ENCODE peak calls at places on chromosomes 12 and 14, in nine cellular contexts. One of them, this sample, is unnamed.

GRCh38 chr14:89339158-89339557 is 77.9 kb downstream of the FOXN3 start:
- DNase-seq in body of pancreas: no peak
- DNase-seq in A549: no peak
- DNase-seq in esophagus squamous epithelium: no peak
- DNase-seq in GM23248: no peak
- DNase-seq in substantia nigra: no peak
- DNase-seq in thoracic aorta: no peak
- DNase-seq in H9: no peak
- DNase-seq in lower lobe of right lung: no peak
- DNase-seq in this sample: no peak

GRCh38 chr14:25140423-25140822 is 90.5 kb upstream of the STXBP6 start:
- DNase-seq in body of pancreas: no peak
- DNase-seq in A549: no peak
- DNase-seq in esophagus squamous epithelium: no peak
- DNase-seq in GM23248: no peak
- DNase-seq in substantia nigra: no peak
- DNase-seq in thoracic aorta: no peak
- DNase-seq in H9: no peak
- DNase-seq in lower lobe of right lung: no peak
- DNase-seq in this sample: no peak

GRCh38 chr14:45651906-45652305 is 398.9 kb upstream of the MIS18BP1 start:
- DNase-seq in body of pancreas: no peak
- DNase-seq in A549: no peak
- DNase-seq in esophagus squamous epithelium: no peak
- DNase-seq in GM23248: no peak
- DNase-seq in substantia nigra: no peak
- DNase-seq in thoracic aorta: no peak
- DNase-seq in H9: no peak
- DNase-seq in lower lobe of right lung: no peak
- DNase-seq in this sample: peak

GRCh38 chr14:89372156-89372555 is 44.9 kb downstream of the FOXN3 start:
- DNase-seq in body of pancreas: no peak
- DNase-seq in A549: no peak
- DNase-seq in esophagus squamous epithelium: no peak
- DNase-seq in GM23248: peak
- DNase-seq in substantia nigra: no peak
- DNase-seq in thoracic aorta: no peak
- DNase-seq in H9: no peak
- DNase-seq in lower lobe of right lung: no peak
- DNase-seq in this sample: no peak

GRCh38 chr12:131436922-131437705 is 273.8 kb upstream of the SFSWAP start:
- DNase-seq in body of pancreas: no peak
- DNase-seq in A549: no peak
- DNase-seq in esophagus squamous epithelium: no peak
- DNase-seq in GM23248: no peak
- DNase-seq in substantia nigra: no peak
- DNase-seq in thoracic aorta: no peak
- DNase-seq in H9: peak
- DNase-seq in lower lobe of right lung: no peak
- DNase-seq in this sample: no peak

GRCh38 chr12:101671157-101671791 is 26.2 kb upstream of the CHPT1 start:
- DNase-seq in body of pancreas: no peak
- DNase-seq in A549: no peak
- DNase-seq in esophagus squamous epithelium: no peak
- DNase-seq in GM23248: no peak
- DNase-seq in substantia nigra: peak
- DNase-seq in thoracic aorta: no peak
- DNase-seq in H9: no peak
- DNase-seq in lower lobe of right lung: peak
- DNase-seq in this sample: no peak

GRCh38 chr12:1598757-1599156 is 4.4 kb upstream of the FBXL14 start:
- DNase-seq in body of pancreas: no peak
- DNase-seq in A549: no peak
- DNase-seq in esophagus squamous epithelium: no peak
- DNase-seq in GM23248: no peak
- DNase-seq in substantia nigra: no peak
- DNase-seq in thoracic aorta: no peak
- DNase-seq in H9: no peak
- DNase-seq in lower lobe of right lung: no peak
- DNase-seq in this sample: no peak

GRCh38 chr12:53453953-53454640 is 2.2 kb downstream of the PCBP2 start:
- DNase-seq in body of pancreas: no peak
- DNase-seq in A549: no peak
- DNase-seq in esophagus squamous epithelium: no peak
- DNase-seq in GM23248: no peak
- DNase-seq in substantia nigra: no peak
- DNase-seq in thoracic aorta: no peak
- DNase-seq in H9: no peak
- DNase-seq in lower lobe of right lung: no peak
- DNase-seq in this sample: no peak

GRCh38 chr12:68158427-68158826 is 1.1 kb downstream of the IFNG start:
- DNase-seq in body of pancreas: no peak
- DNase-seq in A549: peak
- DNase-seq in esophagus squamous epithelium: no peak
- DNase-seq in GM23248: peak
- DNase-seq in substantia nigra: no peak
- DNase-seq in thoracic aorta: no peak
- DNase-seq in H9: no peak
- DNase-seq in lower lobe of right lung: no peak
- DNase-seq in this sample: no peak

GRCh38 chr14:24309538-24310386 is at the start of gene LTB4R2:
- DNase-seq in body of pancreas: no peak
- DNase-seq in A549: no peak
- DNase-seq in esophagus squamous epithelium: no peak
- DNase-seq in GM23248: no peak
- DNase-seq in substantia nigra: no peak
- DNase-seq in thoracic aorta: no peak
- DNase-seq in H9: no peak
- DNase-seq in lower lobe of right lung: peak
- DNase-seq in this sample: no peak

GRCh38 chr12:106760184-106760531 is 14.3 kb upstream of the RIC8B start:
- DNase-seq in body of pancreas: no peak
- DNase-seq in A549: no peak
- DNase-seq in esophagus squamous epithelium: no peak
- DNase-seq in GM23248: no peak
- DNase-seq in substantia nigra: peak
- DNase-seq in thoracic aorta: no peak
- DNase-seq in H9: peak
- DNase-seq in lower lobe of right lung: peak
- DNase-seq in this sample: no peak

GRCh38 chr14:76091036-76091435 is 60.7 kb upstream of the GPATCH2L start:
- DNase-seq in body of pancreas: peak
- DNase-seq in A549: no peak
- DNase-seq in esophagus squamous epithelium: no peak
- DNase-seq in GM23248: peak
- DNase-seq in substantia nigra: peak
- DNase-seq in thoracic aorta: no peak
- DNase-seq in H9: no peak
- DNase-seq in lower lobe of right lung: no peak
- DNase-seq in this sample: peak

GRCh38 chr12:92582466-92582865 is 120.3 kb upstream of the PLEKHG7 start:
- DNase-seq in body of pancreas: no peak
- DNase-seq in A549: no peak
- DNase-seq in esophagus squamous epithelium: no peak
- DNase-seq in GM23248: no peak
- DNase-seq in substantia nigra: no peak
- DNase-seq in thoracic aorta: no peak
- DNase-seq in H9: no peak
- DNase-seq in lower lobe of right lung: no peak
- DNase-seq in this sample: no peak

GRCh38 chr12:12240671-12241345 is 26.0 kb downstream of the LRP6 start:
- DNase-seq in body of pancreas: no peak
- DNase-seq in A549: peak
- DNase-seq in esophagus squamous epithelium: no peak
- DNase-seq in GM23248: peak
- DNase-seq in substantia nigra: no peak
- DNase-seq in thoracic aorta: no peak
- DNase-seq in H9: no peak
- DNase-seq in lower lobe of right lung: no peak
- DNase-seq in this sample: peak

GRCh38 chr12:23760495-23760894 is 189.0 kb downstream of the SOX5 start:
- DNase-seq in body of pancreas: no peak
- DNase-seq in A549: no peak
- DNase-seq in esophagus squamous epithelium: no peak
- DNase-seq in GM23248: no peak
- DNase-seq in substantia nigra: no peak
- DNase-seq in thoracic aorta: no peak
- DNase-seq in H9: peak
- DNase-seq in lower lobe of right lung: no peak
- DNase-seq in this sample: peak

GRCh38 chr12:62934799-62935674 is at the start of gene PPM1H:
- DNase-seq in body of pancreas: peak
- DNase-seq in A549: peak
- DNase-seq in esophagus squamous epithelium: no peak
- DNase-seq in GM23248: peak
- DNase-seq in substantia nigra: peak
- DNase-seq in thoracic aorta: no peak
- DNase-seq in H9: peak
- DNase-seq in lower lobe of right lung: peak
- DNase-seq in this sample: peak

GRCh38 chr12:115648463-115648862 is 629.0 kb downstream of the MED13L start:
- DNase-seq in body of pancreas: no peak
- DNase-seq in A549: no peak
- DNase-seq in esophagus squamous epithelium: no peak
- DNase-seq in GM23248: peak
- DNase-seq in substantia nigra: no peak
- DNase-seq in thoracic aorta: no peak
- DNase-seq in H9: no peak
- DNase-seq in lower lobe of right lung: no peak
- DNase-seq in this sample: no peak

GRCh38 chr12:106897082-106897481 is 58.6 kb upstream of the TMEM263 start:
- DNase-seq in body of pancreas: no peak
- DNase-seq in A549: peak
- DNase-seq in esophagus squamous epithelium: no peak
- DNase-seq in GM23248: peak
- DNase-seq in substantia nigra: no peak
- DNase-seq in thoracic aorta: no peak
- DNase-seq in H9: no peak
- DNase-seq in lower lobe of right lung: no peak
- DNase-seq in this sample: peak

GRCh38 chr12:53476769-53477209 is 22.5 kb downstream of the MAP3K12 start:
- DNase-seq in body of pancreas: no peak
- DNase-seq in A549: no peak
- DNase-seq in esophagus squamous epithelium: no peak
- DNase-seq in GM23248: peak
- DNase-seq in substantia nigra: no peak
- DNase-seq in thoracic aorta: no peak
- DNase-seq in H9: no peak
- DNase-seq in lower lobe of right lung: no peak
- DNase-seq in this sample: peak

GRCh38 chr14:30883508-30884294 is 9.3 kb downstream of the COCH start:
- DNase-seq in body of pancreas: no peak
- DNase-seq in A549: no peak
- DNase-seq in esophagus squamous epithelium: no peak
- DNase-seq in GM23248: no peak
- DNase-seq in substantia nigra: no peak
- DNase-seq in thoracic aorta: no peak
- DNase-seq in H9: no peak
- DNase-seq in lower lobe of right lung: no peak
- DNase-seq in this sample: no peak

DNA sequence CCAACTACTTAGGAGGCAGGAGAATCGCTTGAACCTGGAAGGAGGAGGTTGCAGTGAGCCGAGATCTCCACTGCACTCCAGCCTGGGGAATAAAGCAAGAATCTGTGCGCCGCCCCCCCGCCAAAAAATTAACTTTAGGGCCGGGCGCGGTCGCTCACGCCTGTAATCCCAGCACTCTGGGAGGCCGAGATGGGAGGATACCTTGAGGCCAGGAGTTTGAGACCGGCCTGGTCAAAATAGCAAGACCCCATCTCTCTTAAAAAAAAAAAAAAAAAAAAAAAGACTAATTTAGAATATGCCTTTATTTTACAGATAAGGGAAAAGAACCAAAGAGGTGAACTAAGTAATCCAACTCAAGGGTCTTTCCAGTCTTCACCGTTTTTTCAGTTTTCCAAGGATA is 1.2 kb downstream of the KANSL2 start:
- DNase-seq in body of pancreas: no peak
- DNase-seq in A549: no peak
- DNase-seq in esophagus squamous epithelium: no peak
- DNase-seq in GM23248: no peak
- DNase-seq in substantia nigra: no peak
- DNase-seq in thoracic aorta: no peak
- DNase-seq in H9: no peak
- DNase-seq in lower lobe of right lung: no peak
- DNase-seq in this sample: no peak
- H3K27ac ChIP-seq in body of pancreas: no peak
- H3K27ac ChIP-seq in A549: peak
- H3K27ac ChIP-seq in esophagus squamous epithelium: peak
- H3K27ac ChIP-seq in GM23248: peak
- H3K27ac ChIP-seq in substantia nigra: no peak
- H3K27ac ChIP-seq in thoracic aorta: no peak
- H3K27ac ChIP-seq in H9: no peak
- H3K27ac ChIP-seq in lower lobe of right lung: no peak
- H3K27ac ChIP-seq in this sample: no peak

GRCh38 chr14:99554184-99554583 is 49.8 kb downstream of the CCDC85C start:
- DNase-seq in body of pancreas: peak
- DNase-seq in A549: no peak
- DNase-seq in esophagus squamous epithelium: no peak
- DNase-seq in GM23248: no peak
- DNase-seq in substantia nigra: no peak
- DNase-seq in thoracic aorta: no peak
- DNase-seq in H9: no peak
- DNase-seq in lower lobe of right lung: no peak
- DNase-seq in this sample: no peak
- H3K27ac ChIP-seq in body of pancreas: peak
- H3K27ac ChIP-seq in A549: peak
- H3K27ac ChIP-seq in esophagus squamous epithelium: no peak
- H3K27ac ChIP-seq in GM23248: no peak
- H3K27ac ChIP-seq in substantia nigra: peak
- H3K27ac ChIP-seq in thoracic aorta: no peak
- H3K27ac ChIP-seq in H9: no peak
- H3K27ac ChIP-seq in lower lobe of right lung: no peak
- H3K27ac ChIP-seq in this sample: no peak

DNA sequence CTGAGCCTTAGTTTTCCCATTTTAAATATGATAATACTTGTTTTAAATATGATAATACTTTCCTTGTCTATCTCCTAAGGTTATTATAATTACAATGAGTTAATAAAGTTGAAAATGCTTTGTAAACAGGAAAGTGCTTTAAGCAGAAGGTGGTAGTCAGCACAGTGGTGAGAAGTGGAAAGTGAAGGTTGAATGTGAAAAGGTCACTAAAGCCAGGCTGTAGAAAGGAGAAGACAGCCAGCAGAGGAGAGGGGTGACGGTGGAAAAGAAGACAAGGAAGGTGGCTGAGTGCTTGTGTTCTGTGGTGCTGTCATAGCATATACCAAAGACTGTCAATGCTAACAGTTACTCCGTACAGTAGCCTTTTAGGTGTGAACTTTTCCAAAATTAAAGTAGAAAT is 117.8 kb downstream of the ESR2 start:
- DNase-seq in body of pancreas: no peak
- DNase-seq in A549: no peak
- DNase-seq in esophagus squamous epithelium: no peak
- DNase-seq in GM23248: no peak
- DNase-seq in substantia nigra: no peak
- DNase-seq in thoracic aorta: no peak
- DNase-seq in H9: no peak
- DNase-seq in lower lobe of right lung: no peak
- DNase-seq in this sample: no peak
- H3K27ac ChIP-seq in body of pancreas: no peak
- H3K27ac ChIP-seq in A549: no peak
- H3K27ac ChIP-seq in esophagus squamous epithelium: no peak
- H3K27ac ChIP-seq in GM23248: no peak
- H3K27ac ChIP-seq in substantia nigra: no peak
- H3K27ac ChIP-seq in thoracic aorta: no peak
- H3K27ac ChIP-seq in H9: no peak
- H3K27ac ChIP-seq in lower lobe of right lung: no peak
- H3K27ac ChIP-seq in this sample: no peak

GRCh38 chr12:8034802-8035201 is 2.3 kb downstream of the FOXJ2 start:
- DNase-seq in body of pancreas: no peak
- DNase-seq in A549: no peak
- DNase-seq in esophagus squamous epithelium: no peak
- DNase-seq in GM23248: peak
- DNase-seq in substantia nigra: no peak
- DNase-seq in thoracic aorta: no peak
- DNase-seq in H9: no peak
- DNase-seq in lower lobe of right lung: no peak
- DNase-seq in this sample: no peak
- H3K27ac ChIP-seq in body of pancreas: peak
- H3K27ac ChIP-seq in A549: no peak
- H3K27ac ChIP-seq in esophagus squamous epithelium: peak
- H3K27ac ChIP-seq in GM23248: peak
- H3K27ac ChIP-seq in substantia nigra: no peak
- H3K27ac ChIP-seq in thoracic aorta: peak
- H3K27ac ChIP-seq in H9: no peak
- H3K27ac ChIP-seq in lower lobe of right lung: peak
- H3K27ac ChIP-seq in this sample: no peak

This sample was measured in SJCRH30.